ENCODE peak calls at places on chromosomes 7 and 10, in four cellular contexts. N, I, G and U are unnamed samples.

GRCh38 chr10:81575007-81575406 is 300.0 kb upstream of the NRG3 start:
- DNase-seq in N (no peak), I (no peak), G (no peak), U (no peak)

GRCh38 chr7:152647-153046 is 39.7 kb upstream of the FAM20C start:
- DNase-seq in N (no peak), I (no peak), G (no peak), U (no peak)

GRCh38 chr10:86234553-86235270 is 131.9 kb downstream of the GRID1 start:
- DNase-seq in N (no peak), I (no peak), G (no peak), U (no peak)

GRCh38 chr7:27143022-27143949 is at the start of gene HOXA5:
- DNase-seq in N (peak; percentile 98), I (no peak), G (no peak), U (no peak)

GRCh38 chr10:79444243-79445119 is 943 bp downstream of the ZCCHC24 start:
- DNase-seq in N (peak; percentile 50), I (no peak), G (peak; percentile 22), U (peak; percentile 32)

GRCh38 chr7:111388912-111389311 is 173.4 kb downstream of the IMMP2L start:
- DNase-seq in N (no peak), I (no peak), G (no peak), U (no peak)

GRCh38 chr10:76939862-76940495 is 697.6 kb downstream of the KCNMA1 start:
- DNase-seq in N (no peak), I (no peak), G (no peak), U (no peak)

GRCh38 chr10:8721641-8722040 is 667.2 kb downstream of the GATA3 start:
- DNase-seq in N (no peak), I (no peak), G (no peak), U (no peak)

GRCh38 chr7:147412782-147413186 is 1177.8 kb upstream of the C7orf33 start:
- DNase-seq in N (peak; percentile 0), I (no peak), G (no peak), U (no peak)

GRCh38 chr10:84933402-84933801 is 605.0 kb downstream of the CCSER2 start:
- DNase-seq in N (no peak), I (no peak), G (no peak), U (no peak)